ENCODE peak calls at places on chromosomes 13 and 19, in seven cellular contexts. D is ascending aorta, Y is breast epithelium, U is ovary, S is AG04450, X is colonic mucosa, O is endodermal cell. E is an unnamed sample. For H3K27me3, the result is how much of the 10 kb centered on the place peaks cover.

GRCh38 chr19:57099199-57099661 is 20.6 kb upstream of the USP29 start:
- DNase-seq in U (peak), D (peak), O (peak), S (no peak), Y (no peak), X (peak), E (peak)

GRCh38 chr19:12815088-12815487 is 8.7 kb downstream of the RNASEH2A start:
- DNase-seq in X (no peak), S (no peak), Y (no peak), D (no peak), O (no peak), U (no peak), E (no peak)

GRCh38 chr13:37143901-37144300 is 38.4 kb upstream of the CSNK1A1L start:
- DNase-seq in Y (no peak), O (no peak), U (no peak), D (no peak), S (no peak), X (no peak), E (no peak)

GRCh38 chr13:76425930-76426329 is 460.3 kb downstream of the KCTD12 start:
- DNase-seq in Y (no peak), D (no peak), O (no peak), S (peak), U (no peak), X (no peak), E (no peak)

GRCh38 chr19:40285353-40286234 is 449 bp upstream of the AKT2 start:
- DNase-seq in Y (peak), S (peak), D (peak), U (peak), O (peak), X (peak), E (peak)

GRCh38 chr13:70473912-70474311 is 365.7 kb upstream of the KLHL1 start:
- DNase-seq in O (no peak), D (no peak), S (no peak), U (no peak), X (no peak), Y (no peak), E (no peak)

GRCh38 chr13:43911871-43912270 is 32.2 kb downstream of the LACC1 start:
- DNase-seq in D (no peak), O (no peak), S (no peak), U (no peak), Y (no peak), X (no peak), E (no peak)

GRCh38 chr13:50131998-50132936 is 117.0 kb downstream of the KCNRG start:
- DNase-seq in O (peak), X (no peak), S (no peak), Y (no peak), U (no peak), D (no peak), E (no peak)

GRCh38 chr19:42092350-42092749 is 16.4 kb downstream of the ZNF574 start:
- DNase-seq in Y (no peak), U (no peak), O (peak), X (peak), S (no peak), D (no peak), E (no peak)

GRCh38 chr13:79435549-79435948 is 29.5 kb upstream of the RBM26 start:
- DNase-seq in D (no peak), X (no peak), S (no peak), U (no peak), Y (no peak), O (no peak), E (no peak)

GRCh38 chr13:31044658-31045620 is 112.5 kb downstream of the TEX26 start:
- DNase-seq in X (peak), S (no peak), U (no peak), Y (no peak), O (peak), D (peak), E (no peak)

GRCh38 chr19:12913011-12913561 is 6.0 kb downstream of the SYCE2 start:
- DNase-seq in S (peak), O (peak), U (peak), Y (peak), D (peak), X (peak), E (no peak)

GRCh38 chr19:897442-898039 is 4.3 kb downstream of the RNU6-9 start:
- DNase-seq in O (peak), S (no peak), Y (no peak), U (no peak), X (no peak), D (no peak), E (no peak)

GRCh38 chr13:113815151-113816058 is 48.5 kb downstream of the GAS6 start:
- DNase-seq in Y (no peak), O (no peak), S (no peak), U (no peak), X (no peak), D (no peak), E (peak)

GRCh38 chr13:43057653-43058317 is 34.4 kb downstream of the DNAJC15 start:
- DNase-seq in Y (no peak), O (peak), S (no peak), U (no peak), X (no peak), D (no peak), E (no peak)

GRCh38 chr19:21314676-21315075 is 14.5 kb downstream of the ZNF708 start:
- DNase-seq in S (no peak), O (no peak), Y (no peak), U (no peak), D (no peak), X (no peak), E (no peak)

GRCh38 chr19:58557253-58558065 is 952 bp downstream of the UBE2M start:
- DNase-seq in S (no peak), Y (no peak), O (no peak), U (peak), X (peak), D (no peak), E (no peak)

GRCh38 chr19:6503407-6504201 is 1.5 kb upstream of the TUBB4A start:
- DNase-seq in S (no peak), U (no peak), O (no peak), D (no peak), X (no peak), Y (no peak), E (no peak)

DNA sequence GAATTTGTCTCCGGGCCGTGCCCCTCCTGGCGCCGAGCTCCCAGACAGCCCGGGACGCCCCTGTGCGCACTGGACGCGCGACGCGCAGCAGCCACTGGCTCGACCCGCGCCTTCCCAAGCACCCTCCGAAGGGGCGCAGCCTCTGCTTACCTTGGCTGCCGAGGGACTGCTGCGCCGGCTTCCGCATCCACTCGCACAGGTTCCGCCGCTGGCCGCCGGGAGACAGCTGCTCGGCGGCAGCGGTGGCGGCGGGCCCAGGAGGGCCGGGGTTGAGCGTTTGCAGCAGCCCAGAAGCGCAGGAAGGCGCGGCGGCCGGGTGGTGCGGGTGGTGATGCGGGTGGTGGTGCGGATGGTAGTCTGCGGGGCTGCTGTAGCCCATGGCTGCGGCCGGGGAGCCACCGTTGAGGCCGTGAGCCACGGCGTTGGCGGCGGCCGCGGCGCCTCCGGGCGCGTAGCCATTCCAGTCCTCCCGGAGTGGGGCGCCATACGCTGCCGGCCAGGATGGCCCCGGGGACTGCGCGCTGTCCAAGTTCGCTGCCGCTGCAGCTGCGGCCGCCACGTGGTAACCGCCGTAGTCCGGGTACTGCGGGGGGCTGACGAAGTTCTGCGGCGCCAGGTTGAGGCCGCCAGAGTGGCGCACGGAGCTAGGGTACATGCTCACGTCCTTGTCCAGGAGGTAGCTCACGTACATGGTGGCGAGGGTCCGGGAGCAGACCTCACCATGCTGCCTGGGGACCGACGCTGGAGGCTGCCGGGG is 621 bp downstream of the CDX2 start:
- DNase-seq in X (peak), O (peak), U (no peak), Y (no peak), D (peak), S (no peak), E (no peak)
- TF ChIP-seq CTCF in X (no peak), O (no peak), U (no peak), Y (no peak), D (no peak), S (no peak), E (no peak)

DNA sequence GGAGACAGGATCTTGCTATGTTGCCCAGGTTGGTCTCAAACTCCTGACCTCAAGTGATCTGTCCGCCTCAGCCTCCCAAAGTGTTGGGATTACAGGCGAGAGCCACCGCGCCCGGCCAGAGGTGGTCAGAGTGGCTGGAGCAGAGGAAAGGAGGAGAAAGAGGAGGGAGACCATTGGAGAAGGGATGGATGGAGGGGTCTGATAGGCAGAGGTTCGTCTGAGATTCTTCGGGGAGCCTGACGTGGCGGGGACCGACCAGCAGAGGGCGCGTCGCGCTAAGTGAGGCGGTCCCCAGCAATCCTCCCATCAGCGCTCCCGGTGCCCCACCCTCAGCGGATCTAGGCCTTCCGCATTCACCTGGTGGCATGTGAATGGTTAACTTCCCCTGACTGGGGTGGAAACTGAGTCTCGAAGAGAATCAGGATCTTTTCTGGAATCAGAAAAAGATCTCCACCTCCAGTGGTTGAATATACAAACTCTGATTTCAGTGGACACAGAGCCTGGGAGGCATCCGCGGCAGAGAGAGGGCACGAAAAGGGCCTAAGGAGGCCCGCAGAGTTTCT is 8.8 kb downstream of the GTPBP3 start:
- DNase-seq in O (peak), D (peak), S (no peak), X (peak), U (peak), Y (no peak), E (peak)
- H3K4me3 ChIP-seq in O (no peak), D (no peak), S (no peak), X (no peak), U (no peak), Y (no peak), E (no peak)

GRCh38 chr19:50718255-50719118 is 1.1 kb downstream of the SHANK1 start:
- DNase-seq in D (no peak), X (no peak), U (no peak), O (peak), S (no peak), Y (no peak), E (no peak)

GRCh38 chr19:50720181-50720920 is 749 bp upstream of the SHANK1 start:
- DNase-seq in O (no peak), U (no peak), X (no peak), S (no peak), Y (no peak), D (no peak), E (no peak)

GRCh38 chr19:50717891-50718254 is 1.7 kb downstream of the SHANK1 start:
- DNase-seq in Y (no peak), U (no peak), O (no peak), S (no peak), D (no peak), X (no peak), E (no peak)

GRCh38 chr19:50719566-50719965 is at the start of gene SHANK1:
- DNase-seq in S (no peak), D (no peak), X (no peak), Y (no peak), O (peak), U (no peak), E (no peak)

DNA sequence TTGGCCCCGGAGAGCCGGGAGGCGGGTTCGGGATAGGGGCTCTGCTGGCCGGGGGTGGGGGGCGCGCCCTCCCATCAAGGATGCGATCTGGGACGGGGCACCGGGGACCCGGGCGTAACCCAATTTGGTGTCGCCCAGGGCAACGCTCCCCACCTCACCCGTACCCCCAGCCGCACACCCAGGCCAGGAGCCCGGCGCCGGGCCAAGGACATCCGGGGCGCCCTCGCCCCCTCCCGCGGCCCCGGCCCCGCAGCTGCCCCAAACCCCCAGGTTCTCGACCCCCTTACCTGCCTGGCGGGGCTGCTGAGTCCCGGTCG is 525 bp downstream of the SHANK1 start:
- DNase-seq in S (no peak), X (no peak), U (no peak), O (no peak), Y (no peak), D (no peak), E (no peak)
- H3K27me3 ChIP-seq in S (under half), X (under half), U (under half), O (under half), Y (under half), D (under half), E (under half)

GRCh38 chr13:41148421-41149283 is 16.1 kb upstream of the KBTBD6 start:
- DNase-seq in Y (no peak), O (peak), D (no peak), X (no peak), U (no peak), S (no peak), E (no peak)

GRCh38 chr13:41145136-41145908 is 12.7 kb upstream of the KBTBD6 start:
- DNase-seq in D (no peak), Y (no peak), S (peak), U (no peak), O (no peak), X (no peak), E (no peak)

GRCh38 chr13:41150058-41150457 is 17.5 kb upstream of the KBTBD6 start:
- DNase-seq in U (no peak), X (no peak), D (no peak), Y (no peak), O (no peak), S (no peak), E (no peak)

GRCh38 chr13:41139296-41139966 is 6.8 kb upstream of the KBTBD6 start:
- DNase-seq in Y (no peak), X (no peak), O (no peak), D (no peak), S (peak), U (no peak), E (no peak)

DNA sequence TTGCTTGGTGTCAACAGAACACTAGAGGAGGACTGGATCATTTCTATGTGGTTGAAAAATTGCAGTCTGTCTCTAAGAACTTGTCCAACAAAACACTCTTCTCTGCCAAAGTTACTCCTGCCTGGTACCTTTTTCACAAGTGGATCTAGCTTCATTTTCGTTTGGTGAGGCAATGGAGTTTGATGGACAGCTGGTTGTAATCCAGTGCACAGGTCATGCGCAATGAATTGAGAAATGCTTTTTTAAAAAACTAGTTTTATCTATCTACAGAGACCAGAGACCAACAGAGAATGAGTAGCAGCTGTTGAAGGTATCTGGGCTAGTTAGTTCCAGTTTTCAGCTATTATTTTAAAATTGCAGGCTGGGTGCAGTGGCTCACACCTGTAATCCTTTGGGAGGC is 12.0 kb upstream of the KBTBD6 start:
- DNase-seq in S (no peak), Y (no peak), O (no peak), X (no peak), U (no peak), D (no peak), E (no peak)
- TF ChIP-seq CTCF in S (no peak), Y (no peak), O (no peak), X (no peak), U (no peak), D (no peak), E (no peak)

DNA sequence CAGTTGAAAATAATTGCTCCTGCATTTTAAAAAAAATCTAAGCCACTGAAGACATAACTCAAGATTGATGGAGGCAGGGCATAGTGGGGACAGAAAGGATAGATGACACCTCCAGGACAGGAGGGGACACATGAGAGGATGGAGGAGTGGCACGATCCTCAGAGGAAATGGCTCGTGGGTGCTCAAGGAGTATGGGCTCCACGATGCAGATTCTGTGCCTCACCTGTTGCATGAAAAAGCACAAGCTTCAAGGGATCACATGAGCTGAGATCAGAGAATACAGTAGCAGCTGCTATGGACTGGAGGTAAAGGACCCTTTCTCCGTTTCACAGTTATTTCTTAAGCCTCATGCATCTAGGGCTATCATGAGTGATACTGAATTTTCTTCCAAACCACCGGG is 69.7 kb upstream of the KL start:
- DNase-seq in S (no peak), D (no peak), Y (no peak), O (no peak), X (no peak), U (no peak), E (no peak)
- H3K4me3 ChIP-seq in S (no peak), D (no peak), Y (no peak), O (no peak), X (no peak), U (no peak), E (no peak)

DNA sequence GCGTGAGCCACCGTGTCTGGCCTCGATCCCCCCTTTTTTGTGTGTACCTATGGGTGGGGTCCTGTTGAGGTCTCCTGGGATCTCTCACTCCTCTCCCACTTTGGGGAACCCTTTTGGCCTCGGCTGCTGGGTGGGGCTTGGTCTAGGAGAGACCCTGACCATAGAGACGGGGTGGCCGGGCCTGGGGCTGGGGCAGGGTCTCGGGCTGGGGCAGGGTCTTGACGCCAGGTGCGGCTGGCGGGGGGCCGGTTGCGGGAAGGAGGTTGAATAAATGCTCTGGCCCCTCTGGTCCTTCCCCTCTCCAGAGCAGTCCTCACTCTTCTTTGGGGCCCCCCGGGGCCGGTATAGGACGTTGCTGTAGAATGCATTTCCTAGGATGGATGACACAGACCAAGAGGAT is 9.7 kb downstream of the TMIGD2 start:
- DNase-seq in Y (no peak), D (no peak), X (no peak), O (no peak), S (no peak), U (no peak), E (no peak)
- H3K27me3 ChIP-seq in Y (under half), D (under half), X (under half), O (under half), S (under half), U (under half), E (under half)

DNA sequence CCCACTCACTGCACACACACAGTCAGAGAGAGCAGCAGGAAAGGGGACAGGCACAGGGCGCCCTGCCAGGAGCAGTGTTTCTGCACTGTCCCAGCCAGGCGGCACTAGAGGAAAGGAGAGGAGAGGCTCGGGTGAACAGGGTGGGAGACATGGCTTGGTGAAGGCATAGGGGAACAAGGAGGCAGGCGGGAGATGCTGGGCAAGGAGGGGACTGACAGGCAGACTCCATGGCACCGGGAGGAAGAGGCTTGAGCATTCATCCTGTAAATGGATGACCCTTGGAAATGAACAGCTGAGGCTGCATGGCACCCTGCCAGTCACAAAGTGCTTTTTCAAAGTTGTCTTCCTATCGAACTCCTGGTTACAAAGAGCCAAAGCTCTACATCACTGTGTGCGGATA is 22.5 kb downstream of the MED26 start:
- DNase-seq in D (no peak), O (no peak), U (no peak), Y (no peak), X (no peak), S (no peak), E (no peak)
- TF ChIP-seq CTCF in D (no peak), O (no peak), U (no peak), Y (no peak), X (no peak), S (no peak), E (peak)